ENCODE peak calls at places on chromosomes 6 and 20, in seven cellular contexts. U, X, P, G, T, D and F are unnamed samples.

GRCh38 chr6:91611190-91611589 is 1024.3 kb upstream of the MAP3K7 start:
- DNase-seq in X (no peak), G (no peak), U (no peak), T (no peak), D (no peak), P (no peak), F (no peak)

GRCh38 chr6:127920804-127921203 is 19.9 kb upstream of the THEMIS start:
- DNase-seq in T (no peak), X (no peak), D (no peak), P (no peak), G (no peak), U (peak; percentile 8), F (no peak)

GRCh38 chr6:33276864-33277662 is at the start of gene B3GALT4:
- DNase-seq in U (peak; percentile 58), T (no peak), P (peak; percentile 89), G (peak; percentile 84), X (peak; percentile 62), D (peak; percentile 59), F (peak; percentile 68)

GRCh38 chr6:46323312-46323965 is 152.7 kb upstream of the ENPP5 start:
- DNase-seq in G (no peak), D (no peak), U (peak; percentile 56), X (no peak), T (no peak), P (no peak), F (no peak)

GRCh38 chr6:112195166-112195565 is 59.2 kb downstream of the LAMA4 start:
- DNase-seq in X (no peak), U (no peak), P (no peak), T (no peak), D (no peak), G (no peak), F (no peak)

GRCh38 chr20:1846341-1846740 is 48.9 kb upstream of the SIRPA start:
- DNase-seq in D (no peak), T (no peak), G (no peak), X (no peak), P (no peak), U (no peak), F (no peak)

GRCh38 chr20:47356526-47357295 is at the start of gene ZMYND8:
- DNase-seq in P (peak; percentile 90), G (peak; percentile 64), U (peak; percentile 96), X (peak; percentile 84), D (peak; percentile 97), T (peak; percentile 88), F (peak; percentile 91)

GRCh38 chr20:33093074-33093473 is 13.6 kb downstream of the BPIFB4 start:
- DNase-seq in U (no peak), G (no peak), D (no peak), X (no peak), T (no peak), P (no peak), F (no peak)

GRCh38 chr20:50913976-50914375 is 17.3 kb downstream of the ADNP start:
- DNase-seq in U (no peak), X (no peak), D (no peak), G (no peak), T (no peak), P (no peak), F (peak; percentile 10)

GRCh38 chr6:68967549-68968300 is 332.6 kb downstream of the ADGRB3 start:
- DNase-seq in T (no peak), D (peak; percentile 62), G (peak; percentile 5), P (peak; percentile 45), X (peak; percentile 75), U (peak; percentile 83), F (peak; percentile 60)

GRCh38 chr6:159080217-159080976 is 35.6 kb upstream of the TAGAP start:
- DNase-seq in U (no peak), T (no peak), G (no peak), D (no peak), X (no peak), P (no peak), F (no peak)

GRCh38 chr6:108561742-108562502 is 1.2 kb downstream of the FOXO3 start:
- DNase-seq in D (peak; percentile 62), X (no peak), U (peak; percentile 16), T (no peak), P (no peak), G (no peak), F (no peak)

GRCh38 chr6:74671558-74672025 is 534.3 kb downstream of the COL12A1 start:
- DNase-seq in G (no peak), U (no peak), X (no peak), T (no peak), P (no peak), D (no peak), F (no peak)

GRCh38 chr6:139240161-139241010 is 51.4 kb downstream of the TXLNB start:
- DNase-seq in X (no peak), P (no peak), D (no peak), T (no peak), G (no peak), U (peak; percentile 40), F (no peak)

GRCh38 chr6:51585264-51585663 is 502.1 kb downstream of the PKHD1 start:
- DNase-seq in T (no peak), X (no peak), D (no peak), G (no peak), U (no peak), P (no peak), F (no peak)

GRCh38 chr6:63643862-63644261 is 8.3 kb downstream of the PHF3 start:
- DNase-seq in T (no peak), P (peak; percentile 24), D (no peak), G (no peak), U (no peak), X (no peak), F (no peak)

GRCh38 chr6:127216821-127217789 is 49.6 kb upstream of the RNF146 start:
- DNase-seq in G (no peak), U (peak; percentile 33), T (no peak), X (no peak), D (no peak), P (no peak), F (no peak)

GRCh38 chr20:13425401-13425800 is 204.3 kb downstream of the ISM1 start:
- DNase-seq in P (no peak), D (no peak), T (no peak), G (no peak), X (no peak), U (no peak), F (no peak)

GRCh38 chr6:17120019-17120418 is 18.2 kb downstream of the STMND1 start:
- DNase-seq in U (no peak), D (no peak), T (no peak), G (no peak), X (peak; percentile 64), P (no peak), F (no peak)

GRCh38 chr6:147390909-147391536 is 117.5 kb upstream of the SAMD5 start:
- DNase-seq in X (peak; percentile 11), G (no peak), P (no peak), U (peak; percentile 50), D (no peak), T (no peak), F (no peak)

GRCh38 chr6:169190144-169190584 is 63.5 kb downstream of the THBS2 start:
- DNase-seq in D (no peak), G (no peak), X (no peak), U (no peak), P (no peak), T (no peak), F (no peak)

GRCh38 chr20:840503-840857 is 7.0 kb downstream of the FAM110A start:
- DNase-seq in P (no peak), U (no peak), X (no peak), D (no peak), T (no peak), G (no peak), F (no peak)

GRCh38 chr6:10237284-10238043 is 177.4 kb downstream of the TFAP2A start:
- DNase-seq in T (no peak), G (no peak), D (no peak), X (no peak), U (no peak), P (no peak), F (no peak)

GRCh38 chr6:72619883-72620696 is 1.8 kb upstream of the KCNQ5 start:
- DNase-seq in G (peak; percentile 45), D (no peak), T (peak; percentile 39), U (peak; percentile 84), X (no peak), P (peak; percentile 79), F (peak; percentile 67)

GRCh38 chr6:16042751-16043150 is 86.1 kb upstream of the MYLIP start:
- DNase-seq in U (no peak), G (no peak), P (no peak), X (no peak), T (no peak), D (no peak), F (no peak)

GRCh38 chr6:138795809-138796469 is at the start of gene ECT2L:
- DNase-seq in G (no peak), T (no peak), P (peak; percentile 19), X (peak; percentile 65), D (no peak), U (no peak), F (no peak)

GRCh38 chr6:7868926-7869325 is 41.7 kb downstream of the TXNDC5 start:
- DNase-seq in P (no peak), D (no peak), X (no peak), T (no peak), U (no peak), G (no peak), F (no peak)

GRCh38 chr6:18147160-18147559 is 7.7 kb downstream of the TPMT start:
- DNase-seq in X (no peak), G (no peak), P (no peak), T (no peak), U (no peak), D (no peak), F (no peak)

GRCh38 chr6:151413372-151414145 is 22.2 kb upstream of the ZBTB2 start:
- DNase-seq in X (no peak), U (no peak), D (no peak), P (no peak), G (no peak), T (no peak), F (peak; percentile 18)

GRCh38 chr20:53718142-53718481 is 124.5 kb upstream of the ZNF217 start:
- DNase-seq in X (no peak), D (no peak), G (no peak), U (no peak), T (no peak), P (no peak), F (no peak)

GRCh38 chr20:44785768-44786167 is 24.6 kb downstream of the RIMS4 start:
- DNase-seq in U (no peak), T (no peak), D (no peak), G (no peak), P (no peak), X (no peak), F (no peak)

GRCh38 chr6:76885861-76886301 is 577.4 kb downstream of the HTR1B start:
- DNase-seq in U (no peak), D (no peak), X (no peak), T (no peak), G (no peak), P (no peak), F (no peak)

GRCh38 chr6:168095741-168096250 is 16.8 kb upstream of the FRMD1 start:
- DNase-seq in U (no peak), X (no peak), P (no peak), D (no peak), G (no peak), T (no peak), F (no peak)

GRCh38 chr20:45874576-45874975 is 6.5 kb upstream of the ZSWIM1 start:
- DNase-seq in D (no peak), U (no peak), X (no peak), T (no peak), P (no peak), G (no peak), F (no peak)